ENCODE peak calls at places on chromosomes 13 and 19, in five cellular contexts. G is brain microvascular endothelial cell, H is upper lobe of right lung, R is hepatocyte, Y is PC-9. Q is an unnamed sample.
A peak's percentile ranks its signal among the peaks of the same experiment; 100 is the strongest.

GRCh38 chr19:17733127-17733526 is 13.8 kb downstream of the MAP1S start:
- DNase-seq in G (no peak), H (no peak), R (no peak), Y (no peak), Q (no peak)

GRCh38 chr13:98261165-98261672 is 84.2 kb upstream of the RNF113B start:
- DNase-seq in G (no peak), H (no peak), R (no peak), Y (no peak), Q (no peak)

GRCh38 chr13:108168929-108169328 is 46.4 kb downstream of the LIG4 start:
- DNase-seq in G (no peak), H (no peak), R (no peak), Y (no peak), Q (no peak)

GRCh38 chr13:50588736-50589135 is 254.8 kb downstream of the DLEU7 start:
- DNase-seq in G (no peak), H (no peak), R (no peak), Y (no peak), Q (no peak)

GRCh38 chr19:14472202-14472961 is 2.8 kb downstream of the PTGER1 start:
- DNase-seq in G (no peak), H (peak; percentile 88), R (peak; percentile 85), Y (peak; percentile 53), Q (peak; percentile 51)

GRCh38 chr13:98315466-98315865 is 138.4 kb upstream of the RNF113B start:
- DNase-seq in G (peak; percentile 58), H (no peak), R (no peak), Y (no peak), Q (no peak)

GRCh38 chr19:294341-294818 is 3.2 kb upstream of the PLPP2 start:
- DNase-seq in G (no peak), H (peak; percentile 63), R (no peak), Y (no peak), Q (no peak)

GRCh38 chr13:101416181-101417042 is at the start of gene NALCN:
- DNase-seq in G (no peak), H (no peak), R (peak; percentile 40), Y (peak; percentile 55), Q (no peak)

GRCh38 chr19:18913466-18913865 is 5.7 kb downstream of the COPE start:
- DNase-seq in G (no peak), H (no peak), R (no peak), Y (no peak), Q (no peak)

GRCh38 chr19:43636121-43636683 is 3.4 kb downstream of the CADM4 start:
- DNase-seq in G (no peak), H (no peak), R (no peak), Y (peak; percentile 77), Q (no peak)

GRCh38 chr19:29404951-29405727 is 120.7 kb upstream of the VSTM2B start:
- DNase-seq in G (no peak), H (no peak), R (peak; percentile 45), Y (peak; percentile 18), Q (no peak)

GRCh38 chr13:64314286-64314685 is 2898.6 kb upstream of the PCDH20 start:
- DNase-seq in G (no peak), H (no peak), R (no peak), Y (no peak), Q (no peak)

GRCh38 chr19:39927524-39928356 is 6.7 kb downstream of the FCGBP start:
- DNase-seq in G (no peak), H (no peak), R (no peak), Y (no peak), Q (no peak)

GRCh38 chr13:41356788-41357187 is 45.7 kb downstream of the NAA16 start:
- DNase-seq in G (no peak), H (no peak), R (no peak), Y (no peak), Q (no peak)

GRCh38 chr19:1395194-1396018 is 5.9 kb downstream of the GAMT start:
- DNase-seq in G (no peak), H (no peak), R (no peak), Y (no peak), Q (no peak)

GRCh38 chr13:46861959-46862358 is 34.9 kb downstream of the HTR2A start:
- DNase-seq in G (no peak), H (no peak), R (no peak), Y (no peak), Q (no peak)

GRCh38 chr13:30872195-30872594 is 33.9 kb upstream of the MEDAG start:
- DNase-seq in G (no peak), H (no peak), R (no peak), Y (no peak), Q (no peak)

GRCh38 chr13:50527612-50528509 is 315.6 kb downstream of the DLEU7 start:
- DNase-seq in G (no peak), H (no peak), R (no peak), Y (no peak), Q (no peak)

GRCh38 chr19:15028490-15028889 is 20.8 kb upstream of the CASP14 start:
- DNase-seq in G (no peak), H (no peak), R (no peak), Y (no peak), Q (no peak)

GRCh38 chr19:3269972-3270667 is 45.7 kb downstream of the CELF5 start:
- DNase-seq in G (no peak), H (no peak), R (no peak), Y (no peak), Q (no peak)

GRCh38 chr13:23505007-23505406 is 65.2 kb upstream of the TNFRSF19 start:
- DNase-seq in G (peak; percentile 65), H (no peak), R (no peak), Y (peak; percentile 25), Q (no peak)

GRCh38 chr19:18932216-18932841 is 8.7 kb downstream of the HOMER3 start:
- DNase-seq in G (no peak), H (peak; percentile 87), R (peak; percentile 76), Y (peak; percentile 14), Q (peak; percentile 77)

GRCh38 chr19:58252102-58252685 is 23.5 kb downstream of the ZNF544 start:
- DNase-seq in G (no peak), H (no peak), R (no peak), Y (no peak), Q (no peak)

GRCh38 chr13:114148521-114148855 is 16.1 kb upstream of the RASA3 start:
- DNase-seq in G (no peak), H (peak; percentile 51), R (no peak), Y (no peak), Q (peak; percentile 56)

GRCh38 chr19:46623915-46624502 is 880 bp downstream of the PTGIR start:
- DNase-seq in G (no peak), H (no peak), R (no peak), Y (no peak), Q (no peak)

GRCh38 chr13:37747071-37747612 is 122.4 kb downstream of the TRPC4 start:
- DNase-seq in G (peak; percentile 65), H (no peak), R (peak; percentile 9), Y (peak; percentile 29), Q (no peak)

GRCh38 chr13:99984463-99985242 is 3.1 kb downstream of the ZIC2 start:
- DNase-seq in G (no peak), H (no peak), R (peak; percentile 14), Y (no peak), Q (no peak)

GRCh38 chr13:50403311-50403710 is 388.1 kb downstream of the KCNRG start:
- DNase-seq in G (no peak), H (no peak), R (peak; percentile 39), Y (no peak), Q (no peak)

GRCh38 chr13:80224468-80224867 is 116.5 kb downstream of the SPRY2 start:
- DNase-seq in G (no peak), H (no peak), R (no peak), Y (no peak), Q (peak; percentile 39)

GRCh38 chr19:41564515-41565383 is 11.2 kb upstream of the CEACAM21 start:
- DNase-seq in G (no peak), H (no peak), R (no peak), Y (no peak), Q (no peak)

GRCh38 chr19:4600893-4601292 is 38.4 kb upstream of the TNFAIP8L1 start:
- DNase-seq in G (no peak), H (no peak), R (no peak), Y (no peak), Q (no peak)

GRCh38 chr19:4597975-4598671 is 38.6 kb upstream of the SEMA6B start:
- DNase-seq in G (peak; percentile 19), H (no peak), R (peak; percentile 70), Y (peak; percentile 54), Q (peak; percentile 11)

GRCh38 chr19:4597278-4597974 is 37.9 kb upstream of the SEMA6B start:
- DNase-seq in G (no peak), H (no peak), R (no peak), Y (peak; percentile 49), Q (no peak)

GRCh38 chr19:4600082-4600481 is 39.2 kb upstream of the TNFAIP8L1 start:
- DNase-seq in G (no peak), H (no peak), R (no peak), Y (no peak), Q (no peak)

GRCh38 chr19:4598712-4599111 is 39.2 kb upstream of the SEMA6B start:
- DNase-seq in G (no peak), H (no peak), R (no peak), Y (no peak), Q (no peak)
- H3K4me3 ChIP-seq in G (no peak overlapping the region), H (no peak overlapping the region), R (no peak overlapping the region), Y (no peak overlapping the region), Q (no peak overlapping the region)

DNA sequence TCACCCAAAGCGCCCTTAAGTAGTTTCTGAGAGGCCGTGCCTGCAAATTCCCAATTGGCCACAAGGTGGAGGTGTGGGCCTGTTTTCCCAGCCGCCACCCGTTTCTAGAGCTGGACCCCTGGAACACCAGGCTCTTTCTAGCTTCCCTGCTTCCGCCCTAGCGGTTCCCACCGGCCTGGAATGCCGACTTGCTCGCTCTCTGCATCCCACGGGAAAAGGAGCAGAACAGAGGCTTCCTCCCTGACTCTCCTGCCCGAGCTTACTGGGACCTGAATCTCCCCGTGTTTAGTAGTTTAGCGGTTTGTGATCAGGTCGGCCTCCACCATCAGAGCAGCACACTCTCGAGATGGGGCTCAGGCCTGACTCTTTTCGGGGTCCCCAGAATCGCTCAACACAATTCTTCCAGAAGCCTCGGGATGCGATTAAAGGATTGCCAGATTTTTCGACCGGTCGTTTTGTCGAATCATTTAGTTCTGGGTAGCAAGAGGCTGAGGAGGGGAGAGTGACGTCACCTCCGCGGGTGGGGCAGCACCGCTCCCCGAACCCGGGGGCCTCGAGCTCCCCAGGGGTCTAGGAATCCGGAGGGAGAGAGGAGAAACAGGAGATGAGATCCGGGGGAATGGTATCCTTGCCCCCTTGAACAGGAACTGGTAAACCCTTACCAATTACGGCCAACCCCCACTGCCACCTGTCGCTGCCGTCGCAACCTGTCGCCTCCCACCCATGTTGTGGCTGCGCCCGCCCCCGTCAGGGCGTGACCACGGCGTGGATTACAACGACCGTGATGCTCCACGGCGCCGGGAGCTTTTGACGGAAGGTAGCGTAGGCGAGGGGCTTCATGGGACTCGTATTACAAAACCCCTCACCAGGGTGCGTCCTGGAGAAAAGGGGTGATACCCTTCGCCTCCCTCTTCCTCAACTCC is 8.0 kb downstream of the NAPSA start:
- DNase-seq in G (peak; percentile 69), H (peak; percentile 90), R (peak; percentile 62), Y (peak; percentile 64), Q (peak; percentile 70)
- H3K4me3 ChIP-seq in G (peak overlapping the region; percentile 44), H (peak overlapping the region; percentile 56), R (no peak overlapping the region), Y (no peak overlapping the region), Q (peak overlapping the region; percentile 37)

GRCh38 chr19:36973021-36973843 is 57.1 kb downstream of the ZNF568 start:
- DNase-seq in G (peak; percentile 61), H (peak; percentile 89), R (no peak), Y (peak; percentile 48), Q (peak; percentile 74)

GRCh38 chr19:36973844-36974195 is 57.7 kb downstream of the ZNF568 start:
- DNase-seq in G (no peak), H (no peak), R (no peak), Y (no peak), Q (no peak)

GRCh38 chr19:36972594-36972993 is 56.5 kb downstream of the ZNF568 start:
- DNase-seq in G (no peak), H (no peak), R (no peak), Y (no peak), Q (no peak)
- H3K4me3 ChIP-seq in G (peak overlapping the region; percentile 69), H (peak overlapping the region; percentile 88), R (no peak overlapping the region), Y (no peak overlapping the region), Q (peak overlapping the region; percentile 58)

GRCh38 chr19:45455707-45456499 is 11.9 kb upstream of the FOSB start:
- DNase-seq in G (peak; percentile 99), H (peak; percentile 95), R (peak; percentile 98), Y (peak; percentile 98), Q (peak; percentile 97)
- H3K4me3 ChIP-seq in G (no peak overlapping the region), H (no peak overlapping the region), R (no peak overlapping the region), Y (peak overlapping the region; percentile 53), Q (no peak overlapping the region)